ENCODE peak calls at places on chromosomes 1 and 21, in six cellular contexts. One of them, this sample, is unnamed. For H3K4me1, the result is how much of the 10 kb centered on the place peaks cover.

GRCh38 chr1:3066250-3066711 is 2.7 kb upstream of the PRDM16 start:
- DNase-seq in IMR-90: no peak
- DNase-seq in neuronal stem cell: no peak
- DNase-seq in H1: no peak
- DNase-seq in trophoblast cell: no peak
- DNase-seq in mesenchymal stem cell: peak
- DNase-seq in this sample: no peak

GRCh38 chr1:66503841-66504470 is 30.0 kb upstream of the SGIP1 start:
- DNase-seq in IMR-90: peak
- DNase-seq in neuronal stem cell: peak
- DNase-seq in H1: peak
- DNase-seq in trophoblast cell: peak
- DNase-seq in mesenchymal stem cell: peak
- DNase-seq in this sample: peak

GRCh38 chr1:29801561-29801973 is 565.2 kb downstream of the PTPRU start:
- DNase-seq in IMR-90: no peak
- DNase-seq in neuronal stem cell: no peak
- DNase-seq in H1: no peak
- DNase-seq in trophoblast cell: no peak
- DNase-seq in mesenchymal stem cell: no peak
- DNase-seq in this sample: no peak

GRCh38 chr1:226041419-226041818 is 21.1 kb upstream of the H3-3A start:
- DNase-seq in IMR-90: no peak
- DNase-seq in neuronal stem cell: no peak
- DNase-seq in H1: no peak
- DNase-seq in trophoblast cell: no peak
- DNase-seq in mesenchymal stem cell: no peak
- DNase-seq in this sample: no peak

GRCh38 chr1:211925016-211925415 is 94.5 kb upstream of the LPGAT1 start:
- DNase-seq in IMR-90: no peak
- DNase-seq in neuronal stem cell: no peak
- DNase-seq in H1: no peak
- DNase-seq in trophoblast cell: no peak
- DNase-seq in mesenchymal stem cell: no peak
- DNase-seq in this sample: peak

GRCh38 chr1:204294371-204294770 is 65.4 kb downstream of the PLEKHA6 start:
- DNase-seq in IMR-90: peak
- DNase-seq in neuronal stem cell: no peak
- DNase-seq in H1: no peak
- DNase-seq in trophoblast cell: peak
- DNase-seq in mesenchymal stem cell: peak
- DNase-seq in this sample: no peak

GRCh38 chr1:226678701-226679100 is 60.4 kb downstream of the ITPKB start:
- DNase-seq in IMR-90: no peak
- DNase-seq in neuronal stem cell: no peak
- DNase-seq in H1: no peak
- DNase-seq in trophoblast cell: no peak
- DNase-seq in mesenchymal stem cell: no peak
- DNase-seq in this sample: no peak

GRCh38 chr1:56585985-56586384 is 6.6 kb upstream of the PLPP3 start:
- DNase-seq in IMR-90: no peak
- DNase-seq in neuronal stem cell: no peak
- DNase-seq in H1: no peak
- DNase-seq in trophoblast cell: no peak
- DNase-seq in mesenchymal stem cell: no peak
- DNase-seq in this sample: no peak

GRCh38 chr1:94745742-94746141 is 74.4 kb upstream of the SLC44A3 start:
- DNase-seq in IMR-90: no peak
- DNase-seq in neuronal stem cell: no peak
- DNase-seq in H1: no peak
- DNase-seq in trophoblast cell: no peak
- DNase-seq in mesenchymal stem cell: no peak
- DNase-seq in this sample: no peak

GRCh38 chr1:111789077-111789476 is 33.4 kb downstream of the DDX20 start:
- DNase-seq in IMR-90: no peak
- DNase-seq in neuronal stem cell: no peak
- DNase-seq in H1: no peak
- DNase-seq in trophoblast cell: no peak
- DNase-seq in mesenchymal stem cell: no peak
- DNase-seq in this sample: no peak

GRCh38 chr1:67646145-67647035 is 38.6 kb upstream of the GADD45A start:
- DNase-seq in IMR-90: peak
- DNase-seq in neuronal stem cell: peak
- DNase-seq in H1: no peak
- DNase-seq in trophoblast cell: no peak
- DNase-seq in mesenchymal stem cell: peak
- DNase-seq in this sample: no peak

GRCh38 chr21:14707265-14708020 is 161.3 kb upstream of the SAMSN1 start:
- DNase-seq in IMR-90: no peak
- DNase-seq in neuronal stem cell: no peak
- DNase-seq in H1: no peak
- DNase-seq in trophoblast cell: no peak
- DNase-seq in mesenchymal stem cell: no peak
- DNase-seq in this sample: no peak

GRCh38 chr1:145714524-145715111 is 4.7 kb upstream of the CD160 start:
- DNase-seq in IMR-90: no peak
- DNase-seq in neuronal stem cell: no peak
- DNase-seq in H1: no peak
- DNase-seq in trophoblast cell: peak
- DNase-seq in mesenchymal stem cell: no peak
- DNase-seq in this sample: no peak

GRCh38 chr21:46294647-46295176 is 8.6 kb downstream of the YBEY start:
- DNase-seq in IMR-90: peak
- DNase-seq in neuronal stem cell: no peak
- DNase-seq in H1: no peak
- DNase-seq in trophoblast cell: no peak
- DNase-seq in mesenchymal stem cell: peak
- DNase-seq in this sample: no peak

GRCh38 chr21:16837319-16837718 is 675.5 kb upstream of the CXADR start:
- DNase-seq in IMR-90: peak
- DNase-seq in neuronal stem cell: no peak
- DNase-seq in H1: no peak
- DNase-seq in trophoblast cell: no peak
- DNase-seq in mesenchymal stem cell: no peak
- DNase-seq in this sample: no peak

GRCh38 chr1:94102126-94102525 is 18.8 kb downstream of the ABCA4 start:
- DNase-seq in IMR-90: no peak
- DNase-seq in neuronal stem cell: no peak
- DNase-seq in H1: no peak
- DNase-seq in trophoblast cell: no peak
- DNase-seq in mesenchymal stem cell: no peak
- DNase-seq in this sample: no peak

GRCh38 chr21:10616535-10616934 is 95.2 kb downstream of the TPTE start:
- DNase-seq in IMR-90: no peak
- DNase-seq in neuronal stem cell: no peak
- DNase-seq in H1: no peak
- DNase-seq in trophoblast cell: no peak
- DNase-seq in mesenchymal stem cell: no peak
- DNase-seq in this sample: no peak

GRCh38 chr1:6852136-6852890 is 67.1 kb downstream of the CAMTA1 start:
- DNase-seq in IMR-90: no peak
- DNase-seq in neuronal stem cell: no peak
- DNase-seq in H1: no peak
- DNase-seq in trophoblast cell: peak
- DNase-seq in mesenchymal stem cell: no peak
- DNase-seq in this sample: no peak

GRCh38 chr1:12602633-12603024 is 15.4 kb downstream of the DHRS3 start:
- DNase-seq in IMR-90: no peak
- DNase-seq in neuronal stem cell: no peak
- DNase-seq in H1: no peak
- DNase-seq in trophoblast cell: no peak
- DNase-seq in mesenchymal stem cell: no peak
- DNase-seq in this sample: no peak

GRCh38 chr1:206722751-206723499 is 38.2 kb downstream of the MAPKAPK2 start:
- DNase-seq in IMR-90: no peak
- DNase-seq in neuronal stem cell: no peak
- DNase-seq in H1: no peak
- DNase-seq in trophoblast cell: no peak
- DNase-seq in mesenchymal stem cell: no peak
- DNase-seq in this sample: no peak

GRCh38 chr1:206725053-206725963 is 40.6 kb downstream of the MAPKAPK2 start:
- DNase-seq in IMR-90: peak
- DNase-seq in neuronal stem cell: peak
- DNase-seq in H1: no peak
- DNase-seq in trophoblast cell: no peak
- DNase-seq in mesenchymal stem cell: peak
- DNase-seq in this sample: peak

GRCh38 chr1:206721454-206721853 is 36.7 kb downstream of the MAPKAPK2 start:
- DNase-seq in IMR-90: no peak
- DNase-seq in neuronal stem cell: no peak
- DNase-seq in H1: no peak
- DNase-seq in trophoblast cell: no peak
- DNase-seq in mesenchymal stem cell: no peak
- DNase-seq in this sample: no peak

GRCh38 chr1:206727981-206728380 is 42.6 kb upstream of the IL19 start:
- DNase-seq in IMR-90: no peak
- DNase-seq in neuronal stem cell: no peak
- DNase-seq in H1: no peak
- DNase-seq in trophoblast cell: no peak
- DNase-seq in mesenchymal stem cell: no peak
- DNase-seq in this sample: no peak

DNA sequence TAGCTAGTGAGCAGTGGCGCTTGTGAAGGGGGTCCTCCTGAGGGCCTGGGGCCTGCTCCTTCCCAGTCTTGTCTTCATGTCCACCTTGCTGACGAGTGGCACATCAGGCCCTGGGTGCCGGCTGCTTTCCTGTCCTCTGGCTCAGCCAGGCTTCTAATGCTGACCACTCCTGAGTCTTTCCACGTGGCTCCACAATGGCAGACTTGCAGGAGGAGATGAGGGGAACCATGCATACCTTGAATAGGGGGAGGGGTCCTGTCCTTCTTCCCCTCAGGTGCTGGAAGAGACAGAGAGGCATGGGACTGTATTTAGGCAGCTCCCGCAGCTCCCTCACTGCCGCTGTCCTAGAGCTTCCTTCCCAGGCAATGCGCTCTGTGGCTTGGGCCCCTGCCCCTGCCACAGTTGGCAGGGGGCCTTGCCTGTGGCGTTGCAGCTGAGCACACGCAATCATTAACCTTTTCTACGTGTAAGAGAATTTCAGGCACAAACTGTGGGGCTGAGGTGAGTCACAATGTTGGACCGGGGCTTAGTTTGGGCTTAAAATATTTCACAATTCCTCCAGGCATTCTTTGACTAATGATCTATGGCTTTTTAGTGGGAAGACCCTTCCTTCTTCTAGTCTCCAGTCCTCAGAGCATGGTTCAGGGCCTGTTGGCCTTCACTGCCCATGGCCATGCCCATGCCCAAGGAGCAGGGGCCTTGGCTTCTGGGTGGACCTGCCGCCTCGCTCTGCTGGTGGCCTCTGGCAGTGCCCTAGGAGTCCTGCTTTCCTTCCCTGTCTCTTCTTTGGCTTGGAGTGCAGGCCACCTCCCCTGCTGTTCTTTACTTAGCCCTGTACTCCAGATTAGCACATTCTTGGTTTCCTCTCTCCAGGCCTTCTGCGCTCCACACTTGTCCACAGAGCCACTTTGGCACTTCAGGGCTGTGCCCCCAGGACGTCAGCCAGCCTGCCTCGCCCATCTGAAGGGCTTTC is 39.1 kb downstream of the MAPKAPK2 start:
- DNase-seq in IMR-90: peak
- DNase-seq in neuronal stem cell: no peak
- DNase-seq in H1: no peak
- DNase-seq in trophoblast cell: no peak
- DNase-seq in mesenchymal stem cell: no peak
- DNase-seq in this sample: no peak
- H3K4me1 ChIP-seq in IMR-90: under half
- H3K4me1 ChIP-seq in neuronal stem cell: under half
- H3K4me1 ChIP-seq in H1: under half
- H3K4me1 ChIP-seq in trophoblast cell: under half
- H3K4me1 ChIP-seq in mesenchymal stem cell: under half
- H3K4me1 ChIP-seq in this sample: under half

DNA sequence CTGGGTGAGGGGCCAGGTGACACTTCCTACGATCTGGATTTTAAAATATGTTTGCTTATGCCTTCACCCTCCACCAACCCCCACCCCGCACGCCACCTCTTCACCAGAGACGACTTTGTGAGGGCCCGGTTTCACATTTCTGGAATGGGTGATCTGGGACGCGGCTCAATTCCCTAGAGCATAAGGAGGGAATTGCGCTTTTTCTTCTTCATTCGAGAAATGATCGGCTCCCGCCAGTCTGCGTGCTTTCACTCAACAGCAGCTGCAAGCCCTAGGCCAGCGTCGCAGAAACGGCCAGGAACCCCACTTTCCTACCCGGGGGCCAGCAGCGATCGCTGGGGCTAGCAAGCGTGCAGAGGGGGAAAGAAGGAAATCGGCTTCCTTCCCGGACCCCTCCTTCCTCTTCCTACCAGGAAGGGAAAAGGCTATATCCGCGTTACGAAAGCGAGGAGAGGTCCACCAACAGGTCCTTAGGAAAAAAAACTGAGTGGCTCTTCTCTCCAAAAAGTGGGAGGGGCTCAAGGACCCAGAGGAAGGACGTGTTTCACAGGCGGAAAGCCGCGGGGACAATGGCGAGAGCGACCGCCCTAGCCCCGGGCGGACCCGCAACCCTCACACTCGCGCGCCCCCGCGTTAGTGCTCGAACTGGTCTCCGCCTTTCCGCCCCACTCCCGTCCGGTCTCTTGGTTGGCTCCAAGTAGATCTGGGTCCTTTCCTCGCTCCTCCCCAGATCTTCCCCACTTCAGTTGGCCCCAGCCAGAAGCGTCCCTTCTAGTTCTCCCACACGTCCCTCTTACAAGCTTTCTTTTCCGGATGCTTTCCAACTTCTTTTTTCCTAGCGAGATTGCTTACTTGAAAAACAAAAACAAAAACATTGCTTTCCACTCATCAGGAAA is 1.1 kb upstream of the ADAMTS1 start:
- DNase-seq in IMR-90: peak
- DNase-seq in neuronal stem cell: peak
- DNase-seq in H1: no peak
- DNase-seq in trophoblast cell: peak
- DNase-seq in mesenchymal stem cell: peak
- DNase-seq in this sample: peak
- H2AFZ ChIP-seq in IMR-90: peak
- H2AFZ ChIP-seq in neuronal stem cell: peak
- H2AFZ ChIP-seq in H1: peak
- H2AFZ ChIP-seq in trophoblast cell: peak
- H2AFZ ChIP-seq in mesenchymal stem cell: no peak
- H2AFZ ChIP-seq in this sample: peak

DNA sequence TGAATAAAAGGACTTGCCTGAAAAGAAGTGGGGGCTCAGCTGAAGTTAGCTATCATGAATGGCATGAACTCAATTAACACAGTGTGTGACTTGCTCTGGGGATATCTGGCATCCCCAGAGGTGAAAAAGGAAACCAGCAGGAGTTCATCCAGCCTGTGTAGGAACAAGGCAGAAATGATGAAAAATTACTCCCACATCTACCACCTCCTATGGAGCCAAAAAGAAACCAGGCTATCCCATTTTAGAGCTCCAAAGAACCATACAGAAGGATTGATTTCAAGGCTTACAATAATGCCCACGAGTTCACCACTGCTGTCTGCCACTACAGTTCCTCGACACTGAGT is 25.3 kb downstream of the TP53BP2 start:
- DNase-seq in IMR-90: no peak
- DNase-seq in neuronal stem cell: no peak
- DNase-seq in H1: no peak
- DNase-seq in trophoblast cell: no peak
- DNase-seq in mesenchymal stem cell: no peak
- DNase-seq in this sample: no peak
- H3K18ac ChIP-seq in IMR-90: no peak
- H3K18ac ChIP-seq in neuronal stem cell: no peak
- H3K18ac ChIP-seq in H1: no peak
- H3K18ac ChIP-seq in trophoblast cell: no peak
- H3K18ac ChIP-seq in mesenchymal stem cell: no peak
- H3K18ac ChIP-seq in this sample: no peak

GRCh38 chr1:91801496-91802115 is 84.3 kb downstream of the TGFBR3 start:
- DNase-seq in IMR-90: no peak
- DNase-seq in neuronal stem cell: no peak
- DNase-seq in H1: no peak
- DNase-seq in trophoblast cell: no peak
- DNase-seq in mesenchymal stem cell: no peak
- DNase-seq in this sample: no peak
- H3K4me1 ChIP-seq in IMR-90: under half
- H3K4me1 ChIP-seq in neuronal stem cell: under half
- H3K4me1 ChIP-seq in H1: under half
- H3K4me1 ChIP-seq in trophoblast cell: under half
- H3K4me1 ChIP-seq in mesenchymal stem cell: under half
- H3K4me1 ChIP-seq in this sample: under half

This sample was measured in H9.